ENCODE peak calls at places on chromosomes 13 and 19, in four cellular contexts. Q, A, Z and H are unnamed samples.

GRCh38 chr19:42333018-42333417 is 7.6 kb downstream of the MEGF8 start:
- DNase-seq in Q (no peak), Z (no peak), A (no peak), H (no peak)

GRCh38 chr19:1460033-1460995 is 10.4 kb downstream of the APC2 start:
- DNase-seq in A (no peak), Q (no peak), Z (no peak), H (no peak)

GRCh38 chr19:51687791-51688664 is 5.1 kb upstream of the SPACA6 start:
- DNase-seq in A (no peak), Q (peak), Z (no peak), H (no peak)

GRCh38 chr19:6753178-6754031 is 13.8 kb downstream of the SH2D3A start:
- DNase-seq in Q (no peak), Z (no peak), A (peak), H (peak)

GRCh38 chr13:106159295-106160195 is 375.9 kb downstream of the EFNB2 start:
- DNase-seq in A (no peak), Q (no peak), Z (no peak), H (no peak)

GRCh38 chr13:79085021-79085420 is 321.0 kb downstream of the RBM26 start:
- DNase-seq in Z (no peak), A (no peak), Q (no peak), H (no peak)

GRCh38 chr13:21934309-21934708 is 263.4 kb downstream of the FGF9 start:
- DNase-seq in Z (no peak), Q (no peak), A (no peak), H (no peak)

GRCh38 chr13:83829800-83830199 is 52.5 kb downstream of the SLITRK1 start:
- DNase-seq in Z (no peak), Q (no peak), A (no peak), H (no peak)

GRCh38 chr19:19106061-19106551 is 32.2 kb downstream of the TMEM161A start:
- DNase-seq in A (no peak), Z (no peak), Q (no peak), H (no peak)

GRCh38 chr19:43749898-43750297 is 4.9 kb downstream of the SMG9 start:
- DNase-seq in Q (no peak), Z (no peak), A (no peak), H (no peak)

GRCh38 chr19:49792829-49793560 is 20.1 kb downstream of the FUZ start:
- DNase-seq in Q (no peak), A (no peak), Z (no peak), H (no peak)

GRCh38 chr13:35697281-35697680 is 220.8 kb upstream of the MAB21L1 start:
- DNase-seq in Q (no peak), A (no peak), Z (no peak), H (no peak)

GRCh38 chr19:35673121-35673804 is 6.9 kb downstream of the UPK1A start:
- DNase-seq in Z (no peak), A (no peak), Q (no peak), H (peak)

GRCh38 chr19:46404039-46404883 is 9.1 kb downstream of the CCDC8 start:
- DNase-seq in A (no peak), Z (no peak), Q (peak), H (peak)

GRCh38 chr13:72181661-72182060 is 314.7 kb upstream of the DACH1 start:
- DNase-seq in Z (no peak), Q (no peak), A (no peak), H (no peak)

GRCh38 chr13:77696006-77696862 is 1.3 kb upstream of the SLAIN1 start:
- DNase-seq in Q (peak), Z (peak), A (peak), H (no peak)

GRCh38 chr13:36520111-36520510 is 87.8 kb downstream of the CCNA1 start:
- DNase-seq in A (no peak), Z (no peak), Q (no peak), H (no peak)

GRCh38 chr19:17264641-17264979 is at the start of gene USHBP1:
- DNase-seq in A (no peak), Z (no peak), Q (no peak), H (no peak)

GRCh38 chr13:104057851-104058250 is 991.6 kb upstream of the SLC10A2 start:
- DNase-seq in A (no peak), Q (no peak), Z (no peak), H (no peak)

GRCh38 chr19:16637535-16637934 is 9.5 kb upstream of the MED26 start:
- DNase-seq in Q (no peak), Z (no peak), A (no peak), H (no peak)

GRCh38 chr13:41696163-41697003 is 239.0 kb downstream of the RGCC start:
- DNase-seq in Z (no peak), Q (no peak), A (no peak), H (no peak)

GRCh38 chr19:17332677-17333581 is 1.7 kb downstream of the ANO8 start:
- DNase-seq in Q (no peak), A (no peak), Z (peak), H (no peak)

GRCh38 chr13:66301482-66301881 is 928.7 kb downstream of the PCDH9 start:
- DNase-seq in A (no peak), Q (no peak), Z (no peak), H (no peak)

GRCh38 chr19:55519461-55520311 is 17.2 kb downstream of the SBK2 start:
- DNase-seq in A (no peak), Q (no peak), Z (no peak), H (no peak)

GRCh38 chr19:2573916-2574315 is 98.0 kb downstream of the GADD45B start:
- DNase-seq in Z (no peak), A (no peak), Q (no peak), H (no peak)

GRCh38 chr19:42092350-42092749 is 16.4 kb downstream of the ZNF574 start:
- DNase-seq in A (no peak), Z (no peak), Q (no peak), H (peak)

GRCh38 chr13:94546071-94546839 is 49.7 kb downstream of the TGDS start:
- DNase-seq in A (no peak), Z (no peak), Q (no peak), H (no peak)

GRCh38 chr13:114124486-114124885 is 7.9 kb downstream of the RASA3 start:
- DNase-seq in Q (no peak), Z (no peak), A (no peak), H (no peak)

GRCh38 chr19:45733160-45733810 is at the start of gene MEIOSIN:
- DNase-seq in Q (no peak), Z (no peak), A (no peak), H (no peak)

GRCh38 chr19:12623361-12624031 is 12.8 kb downstream of the ZNF791 start:
- DNase-seq in A (no peak), Z (no peak), Q (no peak), H (no peak)

GRCh38 chr19:47230122-47230920 is 678 bp downstream of the BBC3 start:
- DNase-seq in A (peak), Q (peak), Z (peak), H (peak)

GRCh38 chr13:25977216-25977615 is 74.6 kb downstream of the SHISA2 start:
- DNase-seq in Q (no peak), Z (no peak), A (no peak), H (no peak)

GRCh38 chr13:26956532-26957142 is 196.1 kb upstream of the GPR12 start:
- DNase-seq in A (no peak), Z (no peak), Q (no peak), H (no peak)

GRCh38 chr13:110137677-110138008 is 169.3 kb downstream of the COL4A1 start:
- DNase-seq in Q (peak), A (no peak), Z (peak), H (no peak)

GRCh38 chr13:26019241-26019640 is 32.6 kb downstream of the SHISA2 start:
- DNase-seq in A (no peak), Q (no peak), Z (no peak), H (no peak)

GRCh38 chr19:21308778-21309177 is 20.4 kb downstream of the ZNF708 start:
- DNase-seq in Z (no peak), Q (no peak), A (no peak), H (no peak)

GRCh38 chr13:78241278-78241919 is 322.8 kb upstream of the EDNRB start:
- DNase-seq in Z (no peak), A (peak), Q (peak), H (no peak)

GRCh38 chr19:38401148-38401547 is 1.7 kb upstream of the FAM98C start:
- DNase-seq in Q (no peak), A (no peak), Z (no peak), H (no peak)

GRCh38 chr13:91127995-91128394 is 219.5 kb upstream of the MIR17HG start:
- DNase-seq in Q (no peak), Z (no peak), A (no peak), H (no peak)